ENCODE peak calls at places on chromosomes 2 and 18, in nine cellular contexts. One of them, this sample, is unnamed.
A peak's percentile ranks its signal among the peaks of the same experiment; 100 is the strongest.

GRCh38 chr2:71452565-71452964 is 796 bp upstream of the DYSF start:
- DNase-seq in GF-D8: peak; percentile 96
- DNase-seq in activated T-helper 1 cell treated with anti-CD3 and anti-CD28 coated beads, Interleukin-2, amount 50 U/mL, for 16 hours: no peak
- DNase-seq in stimulated activated CD4-positive, alpha-beta T cell treated with anti-CD3 and anti-CD28 coated beads, Interleukin-1b, Interleukin-23, amount 100 ng/mL, for 1 hour: no peak
- DNase-seq in neuronal stem cell: no peak
- DNase-seq in tibial nerve: no peak
- DNase-seq in adipocyte: peak; percentile 39
- DNase-seq in astrocyte: no peak
- DNase-seq in PC-3: peak; percentile 91
- DNase-seq in this sample: peak; percentile 27

GRCh38 chr2:105487142-105488069 is 88.6 kb upstream of the FHL2 start:
- DNase-seq in GF-D8: no peak
- DNase-seq in activated T-helper 1 cell treated with anti-CD3 and anti-CD28 coated beads, Interleukin-2, amount 50 U/mL, for 16 hours: no peak
- DNase-seq in stimulated activated CD4-positive, alpha-beta T cell treated with anti-CD3 and anti-CD28 coated beads, Interleukin-1b, Interleukin-23, amount 100 ng/mL, for 1 hour: no peak
- DNase-seq in neuronal stem cell: no peak
- DNase-seq in tibial nerve: peak; percentile 65
- DNase-seq in adipocyte: peak; percentile 81
- DNase-seq in astrocyte: peak; percentile 97
- DNase-seq in PC-3: no peak
- DNase-seq in this sample: peak; percentile 56

GRCh38 chr2:239793851-239794250 is 231.3 kb downstream of the NDUFA10 start:
- DNase-seq in GF-D8: no peak
- DNase-seq in activated T-helper 1 cell treated with anti-CD3 and anti-CD28 coated beads, Interleukin-2, amount 50 U/mL, for 16 hours: no peak
- DNase-seq in stimulated activated CD4-positive, alpha-beta T cell treated with anti-CD3 and anti-CD28 coated beads, Interleukin-1b, Interleukin-23, amount 100 ng/mL, for 1 hour: no peak
- DNase-seq in neuronal stem cell: no peak
- DNase-seq in tibial nerve: no peak
- DNase-seq in adipocyte: no peak
- DNase-seq in astrocyte: no peak
- DNase-seq in PC-3: no peak
- DNase-seq in this sample: no peak

GRCh38 chr2:238120463-238121298 is 17.8 kb upstream of the KLHL30 start:
- DNase-seq in GF-D8: no peak
- DNase-seq in activated T-helper 1 cell treated with anti-CD3 and anti-CD28 coated beads, Interleukin-2, amount 50 U/mL, for 16 hours: no peak
- DNase-seq in stimulated activated CD4-positive, alpha-beta T cell treated with anti-CD3 and anti-CD28 coated beads, Interleukin-1b, Interleukin-23, amount 100 ng/mL, for 1 hour: no peak
- DNase-seq in neuronal stem cell: no peak
- DNase-seq in tibial nerve: no peak
- DNase-seq in adipocyte: peak; percentile 28
- DNase-seq in astrocyte: no peak
- DNase-seq in PC-3: no peak
- DNase-seq in this sample: peak; percentile 8

GRCh38 chr18:25786778-25787177 is 303.6 kb downstream of the SS18 start:
- DNase-seq in GF-D8: no peak
- DNase-seq in activated T-helper 1 cell treated with anti-CD3 and anti-CD28 coated beads, Interleukin-2, amount 50 U/mL, for 16 hours: no peak
- DNase-seq in stimulated activated CD4-positive, alpha-beta T cell treated with anti-CD3 and anti-CD28 coated beads, Interleukin-1b, Interleukin-23, amount 100 ng/mL, for 1 hour: no peak
- DNase-seq in neuronal stem cell: no peak
- DNase-seq in tibial nerve: no peak
- DNase-seq in adipocyte: peak; percentile 77
- DNase-seq in astrocyte: peak; percentile 91
- DNase-seq in PC-3: peak; percentile 40
- DNase-seq in this sample: peak; percentile 37

GRCh38 chr2:133171396-133172004 is 396.8 kb downstream of the NCKAP5 start:
- DNase-seq in GF-D8: no peak
- DNase-seq in activated T-helper 1 cell treated with anti-CD3 and anti-CD28 coated beads, Interleukin-2, amount 50 U/mL, for 16 hours: no peak
- DNase-seq in stimulated activated CD4-positive, alpha-beta T cell treated with anti-CD3 and anti-CD28 coated beads, Interleukin-1b, Interleukin-23, amount 100 ng/mL, for 1 hour: no peak
- DNase-seq in neuronal stem cell: peak; percentile 71
- DNase-seq in tibial nerve: peak; percentile 52
- DNase-seq in adipocyte: peak; percentile 82
- DNase-seq in astrocyte: peak; percentile 42
- DNase-seq in PC-3: peak; percentile 84
- DNase-seq in this sample: peak; percentile 82

GRCh38 chr18:12659904-12660605 is 2.1 kb upstream of the SPIRE1 start:
- DNase-seq in GF-D8: no peak
- DNase-seq in activated T-helper 1 cell treated with anti-CD3 and anti-CD28 coated beads, Interleukin-2, amount 50 U/mL, for 16 hours: no peak
- DNase-seq in stimulated activated CD4-positive, alpha-beta T cell treated with anti-CD3 and anti-CD28 coated beads, Interleukin-1b, Interleukin-23, amount 100 ng/mL, for 1 hour: no peak
- DNase-seq in neuronal stem cell: peak; percentile 45
- DNase-seq in tibial nerve: peak; percentile 74
- DNase-seq in adipocyte: peak; percentile 88
- DNase-seq in astrocyte: peak; percentile 63
- DNase-seq in PC-3: peak; percentile 85
- DNase-seq in this sample: peak; percentile 83

GRCh38 chr2:100704711-100705110 is 115.2 kb upstream of the NPAS2 start:
- DNase-seq in GF-D8: no peak
- DNase-seq in activated T-helper 1 cell treated with anti-CD3 and anti-CD28 coated beads, Interleukin-2, amount 50 U/mL, for 16 hours: no peak
- DNase-seq in stimulated activated CD4-positive, alpha-beta T cell treated with anti-CD3 and anti-CD28 coated beads, Interleukin-1b, Interleukin-23, amount 100 ng/mL, for 1 hour: no peak
- DNase-seq in neuronal stem cell: no peak
- DNase-seq in tibial nerve: no peak
- DNase-seq in adipocyte: no peak
- DNase-seq in astrocyte: no peak
- DNase-seq in PC-3: no peak
- DNase-seq in this sample: no peak

GRCh38 chr2:27202829-27203228 is 9.0 kb upstream of the ATRAID start:
- DNase-seq in GF-D8: no peak
- DNase-seq in activated T-helper 1 cell treated with anti-CD3 and anti-CD28 coated beads, Interleukin-2, amount 50 U/mL, for 16 hours: no peak
- DNase-seq in stimulated activated CD4-positive, alpha-beta T cell treated with anti-CD3 and anti-CD28 coated beads, Interleukin-1b, Interleukin-23, amount 100 ng/mL, for 1 hour: no peak
- DNase-seq in neuronal stem cell: no peak
- DNase-seq in tibial nerve: no peak
- DNase-seq in adipocyte: no peak
- DNase-seq in astrocyte: peak; percentile 44
- DNase-seq in PC-3: no peak
- DNase-seq in this sample: no peak

GRCh38 chr2:59312022-59312421 is 1070.9 kb upstream of the FANCL start:
- DNase-seq in GF-D8: no peak
- DNase-seq in activated T-helper 1 cell treated with anti-CD3 and anti-CD28 coated beads, Interleukin-2, amount 50 U/mL, for 16 hours: no peak
- DNase-seq in stimulated activated CD4-positive, alpha-beta T cell treated with anti-CD3 and anti-CD28 coated beads, Interleukin-1b, Interleukin-23, amount 100 ng/mL, for 1 hour: no peak
- DNase-seq in neuronal stem cell: no peak
- DNase-seq in tibial nerve: no peak
- DNase-seq in adipocyte: no peak
- DNase-seq in astrocyte: no peak
- DNase-seq in PC-3: no peak
- DNase-seq in this sample: no peak

GRCh38 chr2:99442837-99443236 is 47.0 kb downstream of the REV1 start:
- DNase-seq in GF-D8: no peak
- DNase-seq in activated T-helper 1 cell treated with anti-CD3 and anti-CD28 coated beads, Interleukin-2, amount 50 U/mL, for 16 hours: no peak
- DNase-seq in stimulated activated CD4-positive, alpha-beta T cell treated with anti-CD3 and anti-CD28 coated beads, Interleukin-1b, Interleukin-23, amount 100 ng/mL, for 1 hour: no peak
- DNase-seq in neuronal stem cell: no peak
- DNase-seq in tibial nerve: no peak
- DNase-seq in adipocyte: no peak
- DNase-seq in astrocyte: no peak
- DNase-seq in PC-3: peak; percentile 8
- DNase-seq in this sample: peak; percentile 63

GRCh38 chr2:101679037-101679726 is 18.3 kb upstream of the MAP4K4 start:
- DNase-seq in GF-D8: no peak
- DNase-seq in activated T-helper 1 cell treated with anti-CD3 and anti-CD28 coated beads, Interleukin-2, amount 50 U/mL, for 16 hours: no peak
- DNase-seq in stimulated activated CD4-positive, alpha-beta T cell treated with anti-CD3 and anti-CD28 coated beads, Interleukin-1b, Interleukin-23, amount 100 ng/mL, for 1 hour: no peak
- DNase-seq in neuronal stem cell: no peak
- DNase-seq in tibial nerve: no peak
- DNase-seq in adipocyte: peak; percentile 15
- DNase-seq in astrocyte: peak; percentile 90
- DNase-seq in PC-3: peak; percentile 47
- DNase-seq in this sample: peak; percentile 95

GRCh38 chr18:78571063-78571785 is 408.4 kb upstream of the SALL3 start:
- DNase-seq in GF-D8: no peak
- DNase-seq in activated T-helper 1 cell treated with anti-CD3 and anti-CD28 coated beads, Interleukin-2, amount 50 U/mL, for 16 hours: no peak
- DNase-seq in stimulated activated CD4-positive, alpha-beta T cell treated with anti-CD3 and anti-CD28 coated beads, Interleukin-1b, Interleukin-23, amount 100 ng/mL, for 1 hour: no peak
- DNase-seq in neuronal stem cell: no peak
- DNase-seq in tibial nerve: no peak
- DNase-seq in adipocyte: no peak
- DNase-seq in astrocyte: no peak
- DNase-seq in PC-3: no peak
- DNase-seq in this sample: no peak

GRCh38 chr2:222982010-222982908 is 69.7 kb upstream of the KCNE4 start:
- DNase-seq in GF-D8: peak; percentile 75
- DNase-seq in activated T-helper 1 cell treated with anti-CD3 and anti-CD28 coated beads, Interleukin-2, amount 50 U/mL, for 16 hours: no peak
- DNase-seq in stimulated activated CD4-positive, alpha-beta T cell treated with anti-CD3 and anti-CD28 coated beads, Interleukin-1b, Interleukin-23, amount 100 ng/mL, for 1 hour: no peak
- DNase-seq in neuronal stem cell: peak; percentile 17
- DNase-seq in tibial nerve: peak; percentile 57
- DNase-seq in adipocyte: peak; percentile 91
- DNase-seq in astrocyte: peak; percentile 74
- DNase-seq in PC-3: peak; percentile 52
- DNase-seq in this sample: peak; percentile 92

GRCh38 chr2:95334916-95335641 is 37.9 kb downstream of the KCNIP3 start:
- DNase-seq in GF-D8: no peak
- DNase-seq in activated T-helper 1 cell treated with anti-CD3 and anti-CD28 coated beads, Interleukin-2, amount 50 U/mL, for 16 hours: no peak
- DNase-seq in stimulated activated CD4-positive, alpha-beta T cell treated with anti-CD3 and anti-CD28 coated beads, Interleukin-1b, Interleukin-23, amount 100 ng/mL, for 1 hour: no peak
- DNase-seq in neuronal stem cell: no peak
- DNase-seq in tibial nerve: no peak
- DNase-seq in adipocyte: peak; percentile 44
- DNase-seq in astrocyte: peak; percentile 46
- DNase-seq in PC-3: no peak
- DNase-seq in this sample: peak; percentile 35

GRCh38 chr18:286515-287310 is 18.9 kb upstream of the THOC1 start:
- DNase-seq in GF-D8: peak; percentile 14
- DNase-seq in activated T-helper 1 cell treated with anti-CD3 and anti-CD28 coated beads, Interleukin-2, amount 50 U/mL, for 16 hours: no peak
- DNase-seq in stimulated activated CD4-positive, alpha-beta T cell treated with anti-CD3 and anti-CD28 coated beads, Interleukin-1b, Interleukin-23, amount 100 ng/mL, for 1 hour: no peak
- DNase-seq in neuronal stem cell: no peak
- DNase-seq in tibial nerve: no peak
- DNase-seq in adipocyte: peak; percentile 67
- DNase-seq in astrocyte: peak; percentile 16
- DNase-seq in PC-3: peak; percentile 38
- DNase-seq in this sample: peak; percentile 69

GRCh38 chr2:190846746-190847145 is 33.9 kb upstream of the GLS start:
- DNase-seq in GF-D8: no peak
- DNase-seq in activated T-helper 1 cell treated with anti-CD3 and anti-CD28 coated beads, Interleukin-2, amount 50 U/mL, for 16 hours: no peak
- DNase-seq in stimulated activated CD4-positive, alpha-beta T cell treated with anti-CD3 and anti-CD28 coated beads, Interleukin-1b, Interleukin-23, amount 100 ng/mL, for 1 hour: no peak
- DNase-seq in neuronal stem cell: no peak
- DNase-seq in tibial nerve: no peak
- DNase-seq in adipocyte: no peak
- DNase-seq in astrocyte: peak; percentile 57
- DNase-seq in PC-3: peak; percentile 83
- DNase-seq in this sample: no peak

GRCh38 chr2:46461716-46462171 is 17.6 kb upstream of the TMEM247 start:
- DNase-seq in GF-D8: peak; percentile 68
- DNase-seq in activated T-helper 1 cell treated with anti-CD3 and anti-CD28 coated beads, Interleukin-2, amount 50 U/mL, for 16 hours: no peak
- DNase-seq in stimulated activated CD4-positive, alpha-beta T cell treated with anti-CD3 and anti-CD28 coated beads, Interleukin-1b, Interleukin-23, amount 100 ng/mL, for 1 hour: no peak
- DNase-seq in neuronal stem cell: no peak
- DNase-seq in tibial nerve: no peak
- DNase-seq in adipocyte: no peak
- DNase-seq in astrocyte: no peak
- DNase-seq in PC-3: no peak
- DNase-seq in this sample: no peak

This sample was measured in fibroblast of the aortic adventitia.